ENCODE peak calls at places on chromosomes 2 and 18, in six cellular contexts. E is central memory CD4-positive, alpha-beta T cell; H is GF-D8; B is mesenchymal stem cell; K is cardiac septum; A is posterior cingulate gyrus. Z is an unnamed sample.
A peak's percentile ranks its signal among the peaks of the same experiment; 100 is the strongest.

GRCh38 chr2:224086226-224086911 is 47.3 kb upstream of the SERPINE2 start:
- DNase-seq in B (peak; percentile 94), K (no peak), A (no peak), E (no peak), H (no peak), Z (no peak)

GRCh38 chr2:96325884-96326255 is 753 bp downstream of the ITPRIPL1 start:
- DNase-seq in H (peak; percentile 6), K (no peak), B (no peak), E (peak; percentile 54), A (no peak), Z (no peak)

GRCh38 chr2:13020469-13020868 is 303.7 kb downstream of the TRIB2 start:
- DNase-seq in B (no peak), E (no peak), H (no peak), K (no peak), A (no peak), Z (no peak)

GRCh38 chr2:28534817-28535216 is 39.0 kb downstream of the PLB1 start:
- DNase-seq in K (no peak), B (no peak), A (no peak), E (no peak), H (no peak), Z (no peak)

GRCh38 chr2:162253435-162253834 is 10.2 kb upstream of the FAP start:
- DNase-seq in E (no peak), H (no peak), B (no peak), K (no peak), A (peak; percentile 72), Z (no peak)

GRCh38 chr2:102049756-102050443 is 58.1 kb downstream of the IL1R2 start:
- DNase-seq in K (no peak), H (no peak), E (no peak), A (no peak), B (peak; percentile 69), Z (no peak)

GRCh38 chr2:138455691-138456090 is 45.9 kb upstream of the SPOPL start:
- DNase-seq in B (no peak), A (no peak), K (no peak), E (no peak), H (no peak), Z (peak; percentile 25)

GRCh38 chr18:6488956-6489355 is 74.2 kb upstream of the L3MBTL4 start:
- DNase-seq in H (no peak), A (no peak), B (no peak), K (no peak), E (no peak), Z (no peak)

GRCh38 chr2:177404243-177404642 is 11.7 kb downstream of the AGPS start:
- DNase-seq in K (no peak), A (no peak), E (no peak), B (no peak), H (no peak), Z (no peak)

GRCh38 chr18:74050807-74051206 is 96.8 kb downstream of the FBXO15 start:
- DNase-seq in H (no peak), E (no peak), B (no peak), K (no peak), A (peak; percentile 79), Z (no peak)

GRCh38 chr18:61273533-61273932 is 59.7 kb upstream of the CDH20 start:
- DNase-seq in B (no peak), E (no peak), K (no peak), H (no peak), A (no peak), Z (no peak)

GRCh38 chr2:126761981-126762878 is 106.3 kb downstream of the GYPC start:
- DNase-seq in E (peak; percentile 51), K (no peak), A (no peak), B (no peak), H (no peak), Z (no peak)

GRCh38 chr2:203740741-203741363 is 34.4 kb downstream of the CD28 start:
- DNase-seq in B (no peak), A (no peak), H (no peak), K (no peak), E (peak; percentile 85), Z (no peak)

GRCh38 chr18:46346896-46347630 is 242.9 kb downstream of the HAUS1 start:
- DNase-seq in K (peak; percentile 62), B (no peak), H (no peak), E (no peak), A (peak; percentile 42), Z (no peak)

GRCh38 chr2:168978461-168978861 is 52.7 kb downstream of the ABCB11 start:
- DNase-seq in A (no peak), B (no peak), H (no peak), E (no peak), K (no peak), Z (no peak)